ENCODE peak calls at places on chromosomes 11 and 22, in five cellular contexts. Y, C, M, X and W are unnamed samples.

GRCh38 chr11:20088368-20089260 is 71.7 kb downstream of the DBX1 start:
- DNase-seq in Y (no peak), C (no peak), M (no peak), X (no peak), W (no peak)

GRCh38 chr22:27108425-27109114 is 451.2 kb downstream of the MIAT start:
- DNase-seq in Y (no peak), C (no peak), M (no peak), X (peak), W (no peak)

GRCh38 chr11:830295-831131 is 2.2 kb upstream of the CD151 start:
- DNase-seq in Y (peak), C (peak), M (peak), X (no peak), W (no peak)

GRCh38 chr11:25876456-25876965 is 455.4 kb upstream of the ANO3 start:
- DNase-seq in Y (no peak), C (no peak), M (no peak), X (no peak), W (no peak)

GRCh38 chr11:27201454-27202302 is 161.1 kb downstream of the BBOX1 start:
- DNase-seq in Y (no peak), C (peak), M (no peak), X (no peak), W (no peak)

GRCh38 chr11:82041764-82042163 is 691.9 kb downstream of the FAM181B start:
- DNase-seq in Y (no peak), C (no peak), M (no peak), X (no peak), W (no peak)

GRCh38 chr22:37126383-37126782 is 16.9 kb upstream of the TMPRSS6 start:
- DNase-seq in Y (no peak), C (peak), M (no peak), X (no peak), W (no peak)

GRCh38 chr11:9815486-9816136 is 151.7 kb downstream of the SWAP70 start:
- DNase-seq in Y (no peak), C (no peak), M (no peak), X (no peak), W (no peak)

GRCh38 chr11:134725939-134726639 is 314.0 kb upstream of the B3GAT1 start:
- DNase-seq in Y (no peak), C (no peak), M (no peak), X (no peak), W (no peak)

GRCh38 chr22:28942801-28943500 is 59.6 kb downstream of the ZNRF3 start:
- DNase-seq in Y (no peak), C (peak), M (no peak), X (no peak), W (no peak)

GRCh38 chr11:131917634-131918384 is 547.4 kb downstream of the NTM start:
- DNase-seq in Y (no peak), C (no peak), M (no peak), X (no peak), W (no peak)

GRCh38 chr11:73306977-73307322 is 1.1 kb upstream of the ARHGEF17 start:
- DNase-seq in Y (no peak), C (no peak), M (no peak), X (no peak), W (no peak)

GRCh38 chr11:101987370-101987769 is 59.9 kb upstream of the CFAP300 start:
- DNase-seq in Y (no peak), C (no peak), M (no peak), X (no peak), W (no peak)
- H3K27ac ChIP-seq in Y (no peak), C (no peak), M (no peak), X (no peak), W (no peak)

DNA sequence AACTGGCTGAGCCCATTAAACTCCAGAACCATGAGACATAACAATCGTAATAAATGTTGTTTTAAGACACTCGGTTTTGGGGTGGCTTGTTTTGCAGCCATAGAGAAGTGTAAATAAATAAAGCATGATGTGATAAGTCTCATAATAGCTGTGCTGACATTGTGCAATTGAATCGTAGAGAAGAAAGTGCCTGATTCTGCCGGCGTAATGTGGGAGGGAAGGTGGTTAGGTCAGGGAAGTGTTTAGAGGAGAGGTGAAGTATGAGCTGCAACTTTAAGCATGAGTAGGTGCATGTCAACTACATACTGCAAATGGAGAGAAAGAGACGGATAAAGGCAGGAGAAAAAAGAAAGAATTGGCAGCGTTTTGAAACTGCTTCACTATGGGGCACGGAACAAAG is 217.1 kb downstream of the BLID start:
- DNase-seq in Y (no peak), C (no peak), M (no peak), X (no peak), W (no peak)
- H3K27ac ChIP-seq in Y (no peak), C (no peak), M (no peak), X (no peak), W (no peak)

DNA sequence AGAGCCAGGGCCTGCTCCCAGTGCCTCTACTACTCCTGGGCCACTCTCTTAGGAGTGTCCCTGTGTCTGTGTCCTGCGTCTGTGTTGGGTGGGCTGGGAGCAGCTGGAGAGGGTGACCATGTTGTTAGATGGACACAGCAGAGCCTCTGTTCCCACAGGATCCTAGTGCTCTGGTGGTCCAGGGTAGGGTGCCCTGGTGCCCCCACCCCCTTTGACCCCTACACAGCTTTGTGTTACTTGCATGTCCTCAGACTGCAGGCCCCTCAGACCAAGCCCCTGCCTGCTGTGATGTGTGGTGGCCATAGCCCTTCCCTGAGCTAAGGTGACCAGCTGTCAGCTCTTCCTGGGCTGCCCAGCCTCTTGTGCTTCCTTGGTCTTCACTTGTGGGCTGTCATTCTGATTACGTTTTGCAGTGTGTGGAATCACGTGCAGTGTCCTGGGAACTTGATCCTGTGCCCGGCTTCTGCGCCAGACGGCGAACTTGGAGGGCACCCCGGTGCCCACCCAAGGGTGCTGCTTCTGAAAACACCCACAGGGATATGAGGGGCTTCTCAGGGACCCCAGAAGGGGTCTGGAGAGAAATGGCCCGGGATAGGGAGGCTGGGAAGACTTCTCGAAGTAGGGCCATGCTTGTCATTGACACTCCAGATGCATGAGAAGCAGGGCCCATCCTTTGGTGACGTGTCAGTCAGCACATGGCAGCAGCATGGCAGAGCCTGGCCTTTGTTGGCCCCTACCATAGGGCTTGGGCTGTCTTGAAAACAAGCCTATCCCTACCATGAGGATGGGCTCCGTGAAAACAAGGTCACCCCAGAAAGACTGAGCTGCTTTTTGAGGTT is 1.5 kb downstream of the TANGO2 start:
- DNase-seq in Y (no peak), C (no peak), M (no peak), X (no peak), W (no peak)
- H3K27ac ChIP-seq in Y (no peak), C (no peak), M (no peak), X (peak), W (peak)

DNA sequence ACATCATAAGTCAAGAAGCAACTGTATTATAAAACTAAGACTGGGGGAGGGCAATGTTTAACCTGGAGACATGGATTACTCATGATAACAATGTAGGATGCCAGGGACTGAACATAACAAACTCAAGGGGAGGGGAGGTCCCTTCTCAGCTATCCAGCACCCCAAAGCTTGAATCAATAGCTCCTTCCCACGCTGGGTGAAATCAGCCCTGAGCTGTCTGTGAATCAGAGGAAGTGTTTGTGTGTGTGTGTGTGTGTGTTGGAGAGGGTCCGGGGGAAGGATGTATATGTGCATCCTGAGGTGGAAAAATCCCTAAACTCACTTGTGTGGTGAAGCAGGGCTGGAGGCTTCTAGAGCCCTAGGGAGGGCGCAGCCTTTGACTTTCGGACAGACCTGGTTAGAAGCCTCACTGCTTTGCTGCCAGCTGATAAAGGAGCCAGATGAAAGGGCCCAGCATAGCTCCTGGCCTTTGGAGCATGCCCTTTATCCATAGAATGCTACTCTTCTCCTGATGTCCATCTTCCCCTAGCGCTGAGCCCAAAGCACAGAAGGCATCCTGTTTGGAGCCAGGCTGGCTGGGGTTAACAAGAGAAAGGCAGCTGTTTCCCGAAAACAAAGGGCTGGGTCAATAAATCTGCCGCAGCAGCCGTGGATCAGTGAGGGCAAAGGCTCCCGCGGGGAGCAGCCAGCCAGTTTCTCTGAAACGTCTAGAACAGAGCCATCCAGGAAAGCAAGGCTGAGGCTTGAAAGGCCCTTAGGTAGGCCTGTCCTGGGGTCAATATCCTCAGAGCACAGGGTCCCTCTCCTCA is 35.8 kb downstream of the TNKS1BP1 start:
- DNase-seq in Y (no peak), C (no peak), M (no peak), X (no peak), W (no peak)
- H3K27ac ChIP-seq in Y (no peak), C (no peak), M (no peak), X (no peak), W (no peak)